ENCODE peak calls at places on chromosomes 5 and 9, in nine cellular contexts. Y, F, S, U, E, Z, I, R and B are unnamed samples.

GRCh38 chr9:95506692-95507455 is 9.9 kb downstream of the PTCH1 start:
- DNase-seq in Z (peak; percentile 26), I (peak; percentile 76), Y (peak; percentile 59), S (peak; percentile 74), R (peak; percentile 54), U (peak; percentile 83), E (peak; percentile 79), F (peak; percentile 75), B (peak; percentile 83)

GRCh38 chr5:107361945-107362344 is 308.8 kb downstream of the EFNA5 start:
- DNase-seq in R (no peak), Z (no peak), I (peak; percentile 21), Y (peak; percentile 46), S (no peak), E (peak; percentile 89), F (no peak), U (no peak), B (no peak)

GRCh38 chr5:56279291-56279690 is 46.2 kb upstream of the ANKRD55 start:
- DNase-seq in Z (no peak), Y (no peak), U (no peak), I (no peak), F (no peak), S (no peak), E (no peak), R (no peak), B (no peak)

GRCh38 chr9:102867488-102867887 is 127.6 kb upstream of the CYLC2 start:
- DNase-seq in Z (no peak), Y (no peak), E (peak; percentile 75), F (no peak), I (no peak), U (no peak), R (no peak), S (no peak), B (no peak)

GRCh38 chr9:93598647-93599241 is 22.4 kb downstream of the PHF2 start:
- DNase-seq in S (peak; percentile 59), I (peak; percentile 40), Y (peak; percentile 38), Z (no peak), E (peak; percentile 80), F (no peak), R (no peak), U (no peak), B (no peak)

GRCh38 chr5:76718381-76718832 is 2.5 kb downstream of the F2R start:
- DNase-seq in Y (no peak), Z (no peak), S (no peak), R (no peak), U (no peak), F (no peak), I (no peak), E (peak; percentile 66), B (no peak)

GRCh38 chr9:84759300-84759750 is 89.8 kb downstream of the NTRK2 start:
- DNase-seq in Y (no peak), R (no peak), U (no peak), F (no peak), S (peak; percentile 78), I (no peak), Z (peak; percentile 46), E (no peak), B (no peak)

GRCh38 chr9:13857521-13857920 is 456.4 kb downstream of the NFIB start:
- DNase-seq in S (no peak), Y (no peak), R (no peak), I (peak; percentile 41), Z (no peak), F (no peak), E (peak; percentile 79), U (no peak), B (no peak)

GRCh38 chr5:14753947-14754346 is 89.4 kb downstream of the OTULIN start:
- DNase-seq in S (no peak), I (no peak), R (no peak), U (no peak), E (no peak), F (no peak), Y (no peak), Z (no peak), B (no peak)

GRCh38 chr5:97019435-97020117 is 83.7 kb downstream of the LNPEP start:
- DNase-seq in S (no peak), F (no peak), Y (no peak), R (no peak), Z (no peak), U (no peak), E (peak; percentile 23), I (no peak), B (no peak)

GRCh38 chr9:34892886-34893285 is 65.2 kb upstream of the PHF24 start:
- DNase-seq in U (no peak), I (no peak), Y (no peak), Z (no peak), E (no peak), F (no peak), R (no peak), S (no peak), B (no peak)

GRCh38 chr9:136625101-136626065 is 37.3 kb upstream of the EGFL7 start:
- DNase-seq in E (peak; percentile 74), S (no peak), F (peak; percentile 57), U (peak; percentile 32), I (peak; percentile 78), R (peak; percentile 77), Z (no peak), Y (peak; percentile 88), B (peak; percentile 40)